ENCODE peak calls at places on chromosomes 12 and 14, in five cellular contexts. One of them, this sample, is unnamed.

GRCh38 chr12:69527506-69528272 is 57.5 kb downstream of the FRS2 start:
- DNase-seq in astrocyte of the spinal cord: peak
- DNase-seq in activated gamma-delta T cell: no peak
- DNase-seq in stimulated activated CD8-positive, alpha-beta memory T cell treated with anti-CD3 and anti-CD28 coated beads, Interleukin-15, amount 100 ng/mL, for 4 hours: no peak
- DNase-seq in GM13976: no peak
- DNase-seq in this sample: no peak

GRCh38 chr14:89911018-89911919 is 43.3 kb downstream of the EFCAB11 start:
- DNase-seq in activated gamma-delta T cell: no peak
- DNase-seq in GM13976: no peak
- DNase-seq in astrocyte of the spinal cord: peak
- DNase-seq in stimulated activated CD8-positive, alpha-beta memory T cell treated with anti-CD3 and anti-CD28 coated beads, Interleukin-15, amount 100 ng/mL, for 4 hours: no peak
- DNase-seq in this sample: peak

GRCh38 chr12:108837239-108837638 is 20.1 kb downstream of the SSH1 start:
- DNase-seq in activated gamma-delta T cell: no peak
- DNase-seq in astrocyte of the spinal cord: peak
- DNase-seq in GM13976: no peak
- DNase-seq in stimulated activated CD8-positive, alpha-beta memory T cell treated with anti-CD3 and anti-CD28 coated beads, Interleukin-15, amount 100 ng/mL, for 4 hours: no peak
- DNase-seq in this sample: no peak

GRCh38 chr14:55448146-55448614 is 7.8 kb upstream of the TBPL2 start:
- DNase-seq in GM13976: no peak
- DNase-seq in activated gamma-delta T cell: no peak
- DNase-seq in astrocyte of the spinal cord: peak
- DNase-seq in stimulated activated CD8-positive, alpha-beta memory T cell treated with anti-CD3 and anti-CD28 coated beads, Interleukin-15, amount 100 ng/mL, for 4 hours: no peak
- DNase-seq in this sample: peak

GRCh38 chr12:65911321-65911720 is 87.0 kb downstream of the HMGA2 start:
- DNase-seq in activated gamma-delta T cell: no peak
- DNase-seq in stimulated activated CD8-positive, alpha-beta memory T cell treated with anti-CD3 and anti-CD28 coated beads, Interleukin-15, amount 100 ng/mL, for 4 hours: no peak
- DNase-seq in astrocyte of the spinal cord: peak
- DNase-seq in GM13976: no peak
- DNase-seq in this sample: no peak

GRCh38 chr12:114480309-114481199 is 74.6 kb upstream of the TBX5 start:
- DNase-seq in stimulated activated CD8-positive, alpha-beta memory T cell treated with anti-CD3 and anti-CD28 coated beads, Interleukin-15, amount 100 ng/mL, for 4 hours: no peak
- DNase-seq in activated gamma-delta T cell: no peak
- DNase-seq in GM13976: no peak
- DNase-seq in astrocyte of the spinal cord: no peak
- DNase-seq in this sample: no peak

GRCh38 chr12:49763006-49763591 is 21.7 kb downstream of the TMBIM6 start:
- DNase-seq in astrocyte of the spinal cord: peak
- DNase-seq in stimulated activated CD8-positive, alpha-beta memory T cell treated with anti-CD3 and anti-CD28 coated beads, Interleukin-15, amount 100 ng/mL, for 4 hours: peak
- DNase-seq in activated gamma-delta T cell: peak
- DNase-seq in GM13976: peak
- DNase-seq in this sample: peak

GRCh38 chr14:20516921-20517320 is 11.6 kb downstream of the RNASE10 start:
- DNase-seq in stimulated activated CD8-positive, alpha-beta memory T cell treated with anti-CD3 and anti-CD28 coated beads, Interleukin-15, amount 100 ng/mL, for 4 hours: no peak
- DNase-seq in astrocyte of the spinal cord: peak
- DNase-seq in activated gamma-delta T cell: no peak
- DNase-seq in GM13976: no peak
- DNase-seq in this sample: no peak

GRCh38 chr14:93720981-93721483 is 67.3 kb downstream of the PRIMA1 start:
- DNase-seq in activated gamma-delta T cell: no peak
- DNase-seq in GM13976: no peak
- DNase-seq in stimulated activated CD8-positive, alpha-beta memory T cell treated with anti-CD3 and anti-CD28 coated beads, Interleukin-15, amount 100 ng/mL, for 4 hours: no peak
- DNase-seq in astrocyte of the spinal cord: no peak
- DNase-seq in this sample: no peak

GRCh38 chr12:90484130-90484529 is 470.8 kb downstream of the CCER1 start:
- DNase-seq in activated gamma-delta T cell: no peak
- DNase-seq in GM13976: no peak
- DNase-seq in stimulated activated CD8-positive, alpha-beta memory T cell treated with anti-CD3 and anti-CD28 coated beads, Interleukin-15, amount 100 ng/mL, for 4 hours: no peak
- DNase-seq in astrocyte of the spinal cord: no peak
- DNase-seq in this sample: no peak

GRCh38 chr14:27427796-27428195 is 830.0 kb upstream of the NOVA1 start:
- DNase-seq in activated gamma-delta T cell: no peak
- DNase-seq in GM13976: no peak
- DNase-seq in stimulated activated CD8-positive, alpha-beta memory T cell treated with anti-CD3 and anti-CD28 coated beads, Interleukin-15, amount 100 ng/mL, for 4 hours: no peak
- DNase-seq in astrocyte of the spinal cord: peak
- DNase-seq in this sample: peak

GRCh38 chr12:62886796-62887195 is 48.2 kb downstream of the PPM1H start:
- DNase-seq in astrocyte of the spinal cord: no peak
- DNase-seq in GM13976: no peak
- DNase-seq in activated gamma-delta T cell: no peak
- DNase-seq in stimulated activated CD8-positive, alpha-beta memory T cell treated with anti-CD3 and anti-CD28 coated beads, Interleukin-15, amount 100 ng/mL, for 4 hours: no peak
- DNase-seq in this sample: no peak

GRCh38 chr14:55502746-55503284 is 62.4 kb upstream of the TBPL2 start:
- DNase-seq in astrocyte of the spinal cord: no peak
- DNase-seq in GM13976: no peak
- DNase-seq in activated gamma-delta T cell: no peak
- DNase-seq in stimulated activated CD8-positive, alpha-beta memory T cell treated with anti-CD3 and anti-CD28 coated beads, Interleukin-15, amount 100 ng/mL, for 4 hours: no peak
- DNase-seq in this sample: no peak

GRCh38 chr12:94062796-94063635 is 85.4 kb upstream of the PLXNC1 start:
- DNase-seq in astrocyte of the spinal cord: no peak
- DNase-seq in activated gamma-delta T cell: no peak
- DNase-seq in stimulated activated CD8-positive, alpha-beta memory T cell treated with anti-CD3 and anti-CD28 coated beads, Interleukin-15, amount 100 ng/mL, for 4 hours: no peak
- DNase-seq in GM13976: no peak
- DNase-seq in this sample: no peak

GRCh38 chr12:7154042-7154441 is 23.9 kb downstream of the CLSTN3 start:
- DNase-seq in GM13976: peak
- DNase-seq in stimulated activated CD8-positive, alpha-beta memory T cell treated with anti-CD3 and anti-CD28 coated beads, Interleukin-15, amount 100 ng/mL, for 4 hours: no peak
- DNase-seq in astrocyte of the spinal cord: no peak
- DNase-seq in activated gamma-delta T cell: no peak
- DNase-seq in this sample: no peak

GRCh38 chr12:55955800-55956508 is 9.9 kb downstream of the PMEL start:
- DNase-seq in activated gamma-delta T cell: no peak
- DNase-seq in stimulated activated CD8-positive, alpha-beta memory T cell treated with anti-CD3 and anti-CD28 coated beads, Interleukin-15, amount 100 ng/mL, for 4 hours: no peak
- DNase-seq in astrocyte of the spinal cord: peak
- DNase-seq in GM13976: no peak
- DNase-seq in this sample: no peak

GRCh38 chr14:22471545-22472121 is 117.4 kb downstream of the DAD1 start:
- DNase-seq in astrocyte of the spinal cord: peak
- DNase-seq in activated gamma-delta T cell: peak
- DNase-seq in GM13976: no peak
- DNase-seq in stimulated activated CD8-positive, alpha-beta memory T cell treated with anti-CD3 and anti-CD28 coated beads, Interleukin-15, amount 100 ng/mL, for 4 hours: no peak
- DNase-seq in this sample: peak

GRCh38 chr12:94500831-94501567 is 41.3 kb upstream of the CEP83 start:
- DNase-seq in stimulated activated CD8-positive, alpha-beta memory T cell treated with anti-CD3 and anti-CD28 coated beads, Interleukin-15, amount 100 ng/mL, for 4 hours: no peak
- DNase-seq in activated gamma-delta T cell: no peak
- DNase-seq in astrocyte of the spinal cord: no peak
- DNase-seq in GM13976: no peak
- DNase-seq in this sample: no peak

GRCh38 chr14:32331227-32331597 is 2.1 kb downstream of the AKAP6 start:
- DNase-seq in GM13976: no peak
- DNase-seq in activated gamma-delta T cell: no peak
- DNase-seq in stimulated activated CD8-positive, alpha-beta memory T cell treated with anti-CD3 and anti-CD28 coated beads, Interleukin-15, amount 100 ng/mL, for 4 hours: no peak
- DNase-seq in astrocyte of the spinal cord: no peak
- DNase-seq in this sample: no peak